ENCODE peak calls at places on chromosome 2, in five cellular contexts. X is IMR-90, G is neuronal stem cell, T is H9, Y is H1. P is an unnamed sample.

GRCh38 chr2:63740943-63741342 is 100.8 kb upstream of the UGP2 start:
- DNase-seq in X (no peak), G (no peak), T (no peak), Y (no peak), P (no peak)

GRCh38 chr2:40844353-40845277 is 392.7 kb upstream of the SLC8A1 start:
- DNase-seq in X (no peak), G (no peak), T (peak), Y (no peak), P (peak)

GRCh38 chr2:83850071-83850725 is 608.9 kb downstream of the SUCLG1 start:
- DNase-seq in X (no peak), G (no peak), T (no peak), Y (no peak), P (no peak)

GRCh38 chr2:3780477-3781402 is 77.4 kb downstream of the DCDC2C start:
- DNase-seq in X (peak), G (peak), T (peak), Y (no peak), P (no peak)

GRCh38 chr2:23651187-23651983 is 266.4 kb downstream of the KLHL29 start:
- DNase-seq in X (peak), G (no peak), T (no peak), Y (no peak), P (no peak)

GRCh38 chr2:41933035-41933429 is 114.8 kb upstream of the PKDCC start:
- DNase-seq in X (no peak), G (no peak), T (no peak), Y (no peak), P (no peak)

GRCh38 chr2:109237792-109238191 is 108.8 kb downstream of the SH3RF3 start:
- DNase-seq in X (no peak), G (no peak), T (no peak), Y (no peak), P (no peak)

GRCh38 chr2:174826051-174826450 is 61.8 kb upstream of the CHRNA1 start:
- DNase-seq in X (no peak), G (no peak), T (no peak), Y (no peak), P (no peak)

GRCh38 chr2:107627926-107628325 is 198.8 kb upstream of the RGPD4 start:
- DNase-seq in X (no peak), G (no peak), T (no peak), Y (no peak), P (no peak)

GRCh38 chr2:172079838-172080640 is 5.3 kb upstream of the DLX1 start:
- DNase-seq in X (peak), G (no peak), T (no peak), Y (no peak), P (no peak)

GRCh38 chr2:190979906-190980629 is 33.9 kb downstream of the STAT1 start:
- DNase-seq in X (peak), G (no peak), T (no peak), Y (no peak), P (peak)

GRCh38 chr2:88350641-88351601 is 101.6 kb downstream of the FOXI3 start:
- DNase-seq in X (peak), G (peak), T (peak), Y (no peak), P (peak)

GRCh38 chr2:236162804-236163482 is 5.2 kb downstream of the GBX2 start:
- DNase-seq in X (no peak), G (peak), T (no peak), Y (no peak), P (no peak)

GRCh38 chr2:217099561-217099960 is 239.7 kb upstream of the TNP1 start:
- DNase-seq in X (no peak), G (no peak), T (no peak), Y (no peak), P (no peak)

GRCh38 chr2:216012133-216012829 is 1.1 kb downstream of the MREG start:
- DNase-seq in X (no peak), G (no peak), T (no peak), Y (no peak), P (peak)

GRCh38 chr2:96918092-96918753 is 48.3 kb upstream of the SEMA4C start:
- DNase-seq in X (no peak), G (no peak), T (no peak), Y (no peak), P (peak)

GRCh38 chr2:56519806-56520205 is 336.0 kb downstream of the CCDC85A start:
- DNase-seq in X (no peak), G (no peak), T (no peak), Y (no peak), P (peak)

DNA sequence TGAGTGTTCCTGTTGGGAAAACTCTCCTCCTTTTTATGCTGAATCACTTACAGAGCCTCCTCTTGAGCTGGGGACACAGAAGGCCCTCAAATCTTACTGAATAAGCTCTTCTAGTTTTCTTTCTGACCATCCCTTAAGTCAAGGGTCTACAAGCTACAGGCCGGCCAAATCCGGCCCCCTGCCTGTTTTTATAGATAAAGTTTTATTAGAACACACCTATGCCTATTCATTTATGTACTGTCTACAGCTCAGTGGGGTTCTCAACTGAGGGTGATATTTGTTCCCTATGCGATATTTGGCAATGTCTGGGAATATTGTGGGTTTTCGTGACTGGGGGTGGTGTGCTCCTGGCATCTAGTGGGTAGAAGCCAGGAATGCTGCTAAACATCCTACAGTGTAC is 14.0 kb downstream of the CDC42EP3 start:
- DNase-seq in X (no peak), G (no peak), T (no peak), Y (no peak), P (no peak)
- H3K9ac ChIP-seq in X (no peak), G (no peak), T (no peak), Y (no peak), P (no peak)

GRCh38 chr2:46366675-46367067 is 69.5 kb downstream of the EPAS1 start:
- DNase-seq in X (no peak), G (no peak), T (no peak), Y (no peak), P (no peak)

GRCh38 chr2:46368416-46368815 is 71.2 kb downstream of the EPAS1 start:
- DNase-seq in X (no peak), G (no peak), T (no peak), Y (no peak), P (no peak)

GRCh38 chr2:46367286-46367685 is 70.1 kb downstream of the EPAS1 start:
- DNase-seq in X (peak), G (no peak), T (no peak), Y (no peak), P (no peak)

GRCh38 chr2:46364797-46365457 is 67.7 kb downstream of the EPAS1 start:
- DNase-seq in X (peak), G (peak), T (no peak), Y (no peak), P (peak)

GRCh38 chr2:46365913-46366674 is 68.9 kb downstream of the EPAS1 start:
- DNase-seq in X (peak), G (no peak), T (no peak), Y (no peak), P (no peak)
- H4K8ac ChIP-seq in X (no peak), G (no peak), T (no peak), Y (no peak), P (no peak)

GRCh38 chr2:127080941-127081769 is 25.8 kb downstream of the BIN1 start:
- DNase-seq in X (no peak), G (no peak), T (no peak), Y (no peak), P (no peak)

GRCh38 chr2:127081826-127082633 is 24.9 kb downstream of the BIN1 start:
- DNase-seq in X (peak), G (no peak), T (no peak), Y (no peak), P (no peak)

GRCh38 chr2:127083819-127084503 is 23.0 kb downstream of the BIN1 start:
- DNase-seq in X (peak), G (no peak), T (no peak), Y (no peak), P (peak)

GRCh38 chr2:127084611-127085031 is 22.3 kb downstream of the BIN1 start:
- DNase-seq in X (no peak), G (no peak), T (no peak), Y (no peak), P (no peak)

DNA sequence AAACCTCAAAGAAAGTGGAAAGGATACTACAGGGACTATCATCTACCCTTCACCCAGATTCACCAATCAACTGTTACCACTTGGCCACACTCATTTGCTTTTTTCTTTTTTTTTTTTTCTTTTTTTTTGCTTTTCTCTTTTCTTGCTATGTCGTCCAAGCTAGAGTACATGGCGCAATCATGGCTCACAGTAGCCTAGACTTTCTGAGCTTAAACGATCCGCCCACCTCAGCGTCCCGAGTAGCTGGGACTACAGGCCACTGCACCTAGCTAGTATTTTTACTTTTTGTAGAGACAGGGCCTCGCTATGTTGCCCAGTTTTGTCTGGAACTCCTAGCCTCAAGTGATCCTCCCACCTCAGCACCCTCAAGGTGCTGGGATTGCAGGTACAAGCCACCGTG is 24.0 kb downstream of the BIN1 start:
- DNase-seq in X (peak), G (no peak), T (no peak), Y (no peak), P (no peak)
- H3K9ac ChIP-seq in X (no peak), G (no peak), T (no peak), Y (no peak), P (no peak)

DNA sequence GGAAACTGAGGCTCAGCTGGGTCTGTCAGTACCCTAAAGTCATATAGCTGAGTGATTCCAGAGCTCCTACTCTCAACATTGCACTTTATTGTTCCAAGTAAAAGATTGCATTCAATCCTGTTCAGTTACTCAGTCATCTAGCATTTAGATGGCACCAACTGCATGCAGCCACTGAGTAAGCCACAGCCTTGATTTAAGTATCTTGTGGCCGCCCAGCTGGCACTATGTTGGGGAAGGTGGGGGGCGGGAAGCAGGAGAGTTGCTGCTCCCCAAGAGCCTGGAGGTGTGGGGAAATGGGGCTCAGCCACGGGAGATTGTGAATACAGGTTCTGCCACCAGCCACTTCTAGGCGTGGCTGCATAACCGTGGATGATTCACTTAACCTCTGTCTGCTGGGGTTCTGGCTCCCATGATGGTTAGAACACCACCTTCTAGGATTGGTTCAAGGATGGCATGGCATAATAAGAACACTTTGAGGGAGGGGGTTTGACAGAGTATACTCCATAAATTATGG is 17.1 kb downstream of the ZFP36L2 start:
- DNase-seq in X (no peak), G (no peak), T (no peak), Y (no peak), P (no peak)
- H4K8ac ChIP-seq in X (no peak), G (peak), T (no peak), Y (no peak), P (no peak)

GRCh38 chr2:220962556-220962955 is 609.5 kb downstream of the EPHA4 start:
- DNase-seq in X (peak), G (no peak), T (no peak), Y (no peak), P (peak)

GRCh38 chr2:220969348-220969747 is 602.8 kb downstream of the EPHA4 start:
- DNase-seq in X (no peak), G (no peak), T (no peak), Y (no peak), P (no peak)

GRCh38 chr2:220963930-220964329 is 608.2 kb downstream of the EPHA4 start:
- DNase-seq in X (no peak), G (no peak), T (no peak), Y (no peak), P (no peak)

GRCh38 chr2:220961461-220961860 is 610.6 kb downstream of the EPHA4 start:
- DNase-seq in X (no peak), G (no peak), T (no peak), Y (no peak), P (no peak)

DNA sequence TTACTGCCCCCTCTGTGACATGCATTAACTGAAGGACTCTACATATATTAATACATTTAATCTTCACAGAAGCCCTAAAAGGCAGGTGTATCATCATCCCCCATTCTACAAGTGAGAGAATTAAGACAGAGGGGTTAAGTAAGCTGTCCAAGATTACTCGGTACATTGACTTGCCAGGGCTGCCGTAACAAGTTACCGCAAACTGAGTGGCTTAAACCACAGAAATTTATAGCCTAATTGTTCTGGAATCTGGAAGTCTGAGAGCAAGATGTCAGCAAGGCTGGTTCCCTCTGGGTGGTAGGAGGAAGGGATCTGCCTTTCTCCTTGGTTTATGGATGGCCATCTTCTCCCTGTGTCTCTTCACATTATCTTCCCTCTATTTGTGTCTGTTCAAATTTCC is 605.5 kb downstream of the EPHA4 start:
- DNase-seq in X (peak), G (no peak), T (no peak), Y (no peak), P (no peak)
- H3K9ac ChIP-seq in X (no peak), G (no peak), T (no peak), Y (no peak), P (no peak)

DNA sequence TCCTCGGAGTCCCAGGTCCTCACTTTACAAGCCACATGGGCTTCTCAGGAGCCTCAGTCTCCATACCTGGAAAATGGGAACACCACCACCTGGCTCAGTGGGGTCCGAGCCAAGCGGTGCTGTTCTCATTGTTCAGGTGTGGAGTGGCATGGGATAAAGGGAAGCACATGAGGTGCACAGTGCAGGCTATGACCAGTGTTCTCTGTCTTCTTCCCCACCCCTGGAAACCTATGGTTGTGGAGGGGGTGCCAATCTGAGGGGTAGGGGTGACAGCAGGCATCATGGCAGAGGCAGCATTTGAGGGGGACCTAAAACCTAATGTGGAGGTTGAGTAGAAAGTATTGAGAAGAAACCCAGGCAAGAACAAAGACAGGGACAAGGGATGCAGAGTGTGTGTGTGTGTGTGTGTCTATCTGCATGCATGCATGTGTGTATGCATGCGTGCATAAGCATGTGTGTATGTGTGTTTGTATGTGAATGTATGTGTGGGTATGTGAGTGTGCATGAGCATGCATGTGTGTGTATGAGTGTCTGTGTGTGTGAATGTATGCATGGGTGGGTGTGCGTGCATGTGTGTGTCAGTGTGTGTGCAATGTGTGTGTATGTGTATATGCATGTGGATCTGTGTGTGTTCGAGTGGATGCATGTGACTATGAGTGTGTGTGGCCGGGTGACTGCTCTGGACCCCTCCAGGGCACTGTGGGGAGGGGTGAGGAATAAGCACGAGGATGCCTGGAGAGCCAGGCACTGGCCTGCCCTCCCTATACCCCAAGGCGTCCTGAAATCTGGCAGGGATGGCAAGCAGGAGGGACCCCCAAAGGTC is 4.0 kb downstream of the KIF1A start:
- DNase-seq in X (no peak), G (no peak), T (peak), Y (no peak), P (no peak)
- H4K8ac ChIP-seq in X (no peak), G (peak), T (peak), Y (peak), P (no peak)

GRCh38 chr2:8725838-8726237 is 44.0 kb downstream of the ID2 start:
- DNase-seq in X (no peak), G (no peak), T (no peak), Y (no peak), P (no peak)
- H3K9ac ChIP-seq in X (no peak), G (no peak), T (no peak), Y (no peak), P (no peak)

GRCh38 chr2:74392449-74392743 is 12.3 kb upstream of the DCTN1 start:
- DNase-seq in X (no peak), G (no peak), T (no peak), Y (no peak), P (no peak)

GRCh38 chr2:74391209-74391579 is 11.1 kb upstream of the DCTN1 start:
- DNase-seq in X (peak), G (no peak), T (no peak), Y (no peak), P (no peak)

GRCh38 chr2:74390601-74391000 is 10.5 kb upstream of the DCTN1 start:
- DNase-seq in X (no peak), G (no peak), T (no peak), Y (no peak), P (no peak)

GRCh38 chr2:74393525-74393924 is 13.4 kb upstream of the DCTN1 start:
- DNase-seq in X (no peak), G (no peak), T (no peak), Y (no peak), P (peak)

GRCh38 chr2:74391580-74392448 is 11.7 kb upstream of the DCTN1 start:
- DNase-seq in X (peak), G (peak), T (peak), Y (peak), P (peak)
- H4K8ac ChIP-seq in X (peak), G (no peak), T (no peak), Y (peak), P (peak)

GRCh38 chr2:133317161-133317560 is 251.1 kb downstream of the NCKAP5 start:
- DNase-seq in X (no peak), G (no peak), T (no peak), Y (no peak), P (no peak)
- H3K9ac ChIP-seq in X (no peak), G (no peak), T (no peak), Y (no peak), P (no peak)